ENCODE peak calls at places on chromosomes 12 and 14, in five cellular contexts. A is PC-3, C is Peyer's patch, Y is iPS DF 6.9, E is tibial nerve. K is an unnamed sample.

GRCh38 chr14:50717826-50718225 is 49.7 kb upstream of the SAV1 start:
- DNase-seq in A (no peak), C (no peak), Y (no peak), E (no peak), K (no peak)

GRCh38 chr12:62917066-62917465 is 17.9 kb downstream of the PPM1H start:
- DNase-seq in A (no peak), C (no peak), Y (no peak), E (no peak), K (no peak)

GRCh38 chr14:33668066-33668465 is 282.8 kb downstream of the EGLN3 start:
- DNase-seq in A (peak), C (no peak), Y (no peak), E (no peak), K (no peak)

GRCh38 chr14:24098927-24099813 is 5.1 kb downstream of the PCK2 start:
- DNase-seq in A (no peak), C (peak), Y (no peak), E (no peak), K (no peak)

GRCh38 chr12:113007166-113007565 is 28.8 kb downstream of the OAS2 start:
- DNase-seq in A (peak), C (no peak), Y (no peak), E (no peak), K (no peak)

GRCh38 chr14:67798731-67799130 is 17.7 kb downstream of the ZFYVE26 start:
- DNase-seq in A (no peak), C (no peak), Y (no peak), E (no peak), K (no peak)

GRCh38 chr12:59066445-59066844 is 146.1 kb upstream of the LRIG3 start:
- DNase-seq in A (no peak), C (no peak), Y (no peak), E (no peak), K (no peak)

GRCh38 chr14:94636744-94637412 is 24.7 kb downstream of the SERPINA3 start:
- DNase-seq in A (no peak), C (no peak), Y (no peak), E (no peak), K (no peak)

GRCh38 chr12:31728289-31728916 is 418 bp downstream of the AMN1 start:
- DNase-seq in A (no peak), C (no peak), Y (no peak), E (no peak), K (peak)

GRCh38 chr12:46547421-46548340 is 175.1 kb upstream of the SLC38A2 start:
- DNase-seq in A (peak), C (no peak), Y (no peak), E (no peak), K (peak)

GRCh38 chr12:42705863-42706262 is 116.3 kb upstream of the PRICKLE1 start:
- DNase-seq in A (peak), C (no peak), Y (no peak), E (peak), K (peak)

GRCh38 chr12:67525500-67525884 is 123.1 kb upstream of the DYRK2 start:
- DNase-seq in A (no peak), C (no peak), Y (no peak), E (no peak), K (no peak)

DNA sequence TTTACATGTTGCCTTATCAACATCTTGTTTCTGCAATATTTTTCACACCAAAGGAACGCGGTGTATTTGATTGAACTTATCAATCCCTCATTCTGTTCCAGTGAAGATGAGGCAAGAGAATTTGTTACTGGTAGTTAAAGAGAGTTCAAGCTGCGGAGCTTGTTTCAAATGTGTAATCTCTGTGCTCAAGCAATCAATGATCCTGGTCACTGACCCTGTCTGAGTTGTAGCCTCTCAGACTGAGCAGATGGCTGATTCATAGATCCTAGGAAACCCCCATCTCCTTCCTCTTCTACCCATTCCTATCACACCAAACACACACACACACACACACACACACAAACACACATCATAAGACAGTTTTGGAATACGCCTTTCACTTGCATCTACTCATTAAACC is 236.1 kb upstream of the FLRT2 start:
- DNase-seq in A (no peak), C (no peak), Y (no peak), E (no peak), K (no peak)
- H3K27ac ChIP-seq in A (no peak), C (no peak), Y (no peak), E (no peak), K (no peak)

GRCh38 chr14:73887704-73888459 is 1.2 kb downstream of the ZNF410 start:
- DNase-seq in A (peak), C (no peak), Y (no peak), E (no peak), K (peak)
- H3K27ac ChIP-seq in A (no peak), C (peak), Y (no peak), E (peak), K (no peak)

GRCh38 chr14:59482471-59483331 is 1.5 kb downstream of the L3HYPDH start:
- DNase-seq in A (peak), C (no peak), Y (no peak), E (no peak), K (peak)
- H3K27ac ChIP-seq in A (peak), C (peak), Y (no peak), E (peak), K (peak)

DNA sequence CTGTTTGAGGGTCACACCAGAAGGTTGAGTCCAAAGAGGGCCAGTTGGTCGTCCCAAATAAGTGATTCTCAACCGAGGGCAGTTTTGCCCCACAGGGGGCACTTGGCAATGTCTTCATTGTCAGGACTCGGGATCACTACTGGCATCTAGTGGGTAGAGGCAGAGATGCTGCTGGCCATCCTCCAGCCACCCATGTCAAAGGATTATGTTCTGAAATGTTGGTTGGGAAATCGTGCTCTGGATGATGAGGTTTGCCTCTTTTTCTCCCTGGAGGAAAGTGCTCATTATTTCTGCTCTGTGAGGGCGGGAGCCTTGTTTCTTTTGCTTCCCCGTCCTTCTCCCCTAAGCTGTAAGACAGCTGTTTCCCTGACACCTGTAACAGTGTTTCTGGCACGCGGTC is 3.6 kb downstream of the ZNF839 start:
- DNase-seq in A (peak), C (no peak), Y (no peak), E (peak), K (peak)
- H3K27ac ChIP-seq in A (no peak), C (peak), Y (no peak), E (peak), K (peak)

GRCh38 chr12:109930028-109930800 is 30.1 kb downstream of the TCHP start:
- DNase-seq in A (no peak), C (peak), Y (no peak), E (no peak), K (no peak)
- H3K27ac ChIP-seq in A (no peak), C (peak), Y (no peak), E (no peak), K (no peak)